ENCODE peak calls at places on chromosomes 11 and 22, in five cellular contexts. One of them, this sample, is unnamed. For H3K9me3, the result is how much of the 10 kb centered on the place peaks cover.

GRCh38 chr22:32204211-32204855 is 540 bp downstream of the RFPL2 start:
- DNase-seq in fibroblast of lung: no peak
- DNase-seq in neural progenitor cell: peak
- DNase-seq in mucosa of descending colon: peak
- DNase-seq in HCT116: no peak
- DNase-seq in this sample: no peak

GRCh38 chr22:28900379-28900778 is 17.0 kb downstream of the ZNRF3 start:
- DNase-seq in fibroblast of lung: no peak
- DNase-seq in neural progenitor cell: no peak
- DNase-seq in mucosa of descending colon: no peak
- DNase-seq in HCT116: no peak
- DNase-seq in this sample: no peak

GRCh38 chr11:68935516-68936357 is 32.0 kb downstream of the IGHMBP2 start:
- DNase-seq in fibroblast of lung: no peak
- DNase-seq in neural progenitor cell: no peak
- DNase-seq in mucosa of descending colon: no peak
- DNase-seq in HCT116: no peak
- DNase-seq in this sample: no peak

GRCh38 chr22:49861642-49862407 is 8.2 kb downstream of the ZBED4 start:
- DNase-seq in fibroblast of lung: no peak
- DNase-seq in neural progenitor cell: no peak
- DNase-seq in mucosa of descending colon: no peak
- DNase-seq in HCT116: no peak
- DNase-seq in this sample: no peak

GRCh38 chr11:12526789-12527188 is 147.4 kb upstream of the TEAD1 start:
- DNase-seq in fibroblast of lung: peak
- DNase-seq in neural progenitor cell: no peak
- DNase-seq in mucosa of descending colon: no peak
- DNase-seq in HCT116: no peak
- DNase-seq in this sample: no peak

GRCh38 chr22:47198801-47199251 is 436.4 kb downstream of the TBC1D22A start:
- DNase-seq in fibroblast of lung: no peak
- DNase-seq in neural progenitor cell: no peak
- DNase-seq in mucosa of descending colon: no peak
- DNase-seq in HCT116: no peak
- DNase-seq in this sample: no peak

GRCh38 chr11:32884770-32885384 is 7.7 kb upstream of the QSER1 start:
- DNase-seq in fibroblast of lung: peak
- DNase-seq in neural progenitor cell: no peak
- DNase-seq in mucosa of descending colon: no peak
- DNase-seq in HCT116: no peak
- DNase-seq in this sample: no peak

GRCh38 chr11:46557684-46558151 is 36.1 kb downstream of the AMBRA1 start:
- DNase-seq in fibroblast of lung: peak
- DNase-seq in neural progenitor cell: no peak
- DNase-seq in mucosa of descending colon: no peak
- DNase-seq in HCT116: peak
- DNase-seq in this sample: no peak

GRCh38 chr11:9251306-9251705 is 13.8 kb downstream of the DENND5A start:
- DNase-seq in fibroblast of lung: no peak
- DNase-seq in neural progenitor cell: no peak
- DNase-seq in mucosa of descending colon: no peak
- DNase-seq in HCT116: no peak
- DNase-seq in this sample: no peak

GRCh38 chr11:47329431-47329993 is 23.0 kb downstream of the MYBPC3 start:
- DNase-seq in fibroblast of lung: no peak
- DNase-seq in neural progenitor cell: no peak
- DNase-seq in mucosa of descending colon: no peak
- DNase-seq in HCT116: no peak
- DNase-seq in this sample: peak

GRCh38 chr11:121494355-121495099 is 41.8 kb upstream of the SORL1-AS1 start:
- DNase-seq in fibroblast of lung: no peak
- DNase-seq in neural progenitor cell: no peak
- DNase-seq in mucosa of descending colon: no peak
- DNase-seq in HCT116: no peak
- DNase-seq in this sample: no peak

GRCh38 chr11:11966826-11967668 is 41.4 kb downstream of the DKK3 start:
- DNase-seq in fibroblast of lung: no peak
- DNase-seq in neural progenitor cell: peak
- DNase-seq in mucosa of descending colon: peak
- DNase-seq in HCT116: peak
- DNase-seq in this sample: peak

GRCh38 chr11:23991140-23991539 is 505.7 kb upstream of the LUZP2 start:
- DNase-seq in fibroblast of lung: peak
- DNase-seq in neural progenitor cell: no peak
- DNase-seq in mucosa of descending colon: no peak
- DNase-seq in HCT116: no peak
- DNase-seq in this sample: peak

GRCh38 chr11:44443836-44444769 is 121.4 kb upstream of the CD82 start:
- DNase-seq in fibroblast of lung: no peak
- DNase-seq in neural progenitor cell: peak
- DNase-seq in mucosa of descending colon: no peak
- DNase-seq in HCT116: no peak
- DNase-seq in this sample: no peak

GRCh38 chr11:44446341-44446712 is 119.1 kb upstream of the CD82 start:
- DNase-seq in fibroblast of lung: no peak
- DNase-seq in neural progenitor cell: no peak
- DNase-seq in mucosa of descending colon: no peak
- DNase-seq in HCT116: no peak
- DNase-seq in this sample: no peak

GRCh38 chr11:44445500-44446340 is 119.7 kb upstream of the CD82 start:
- DNase-seq in fibroblast of lung: peak
- DNase-seq in neural progenitor cell: no peak
- DNase-seq in mucosa of descending colon: no peak
- DNase-seq in HCT116: no peak
- DNase-seq in this sample: no peak

GRCh38 chr11:44446996-44447771 is 118.3 kb upstream of the CD82 start:
- DNase-seq in fibroblast of lung: no peak
- DNase-seq in neural progenitor cell: no peak
- DNase-seq in mucosa of descending colon: no peak
- DNase-seq in HCT116: no peak
- DNase-seq in this sample: no peak

GRCh38 chr11:44444770-44445321 is 120.6 kb upstream of the CD82 start:
- DNase-seq in fibroblast of lung: no peak
- DNase-seq in neural progenitor cell: no peak
- DNase-seq in mucosa of descending colon: no peak
- DNase-seq in HCT116: no peak
- DNase-seq in this sample: no peak
- H3K9me3 ChIP-seq in fibroblast of lung: under half
- H3K9me3 ChIP-seq in neural progenitor cell: under half
- H3K9me3 ChIP-seq in mucosa of descending colon: under half
- H3K9me3 ChIP-seq in HCT116: under half
- H3K9me3 ChIP-seq in this sample: under half

GRCh38 chr22:36757608-36758220 is 18.2 kb downstream of the IFT27 start:
- DNase-seq in fibroblast of lung: peak
- DNase-seq in neural progenitor cell: peak
- DNase-seq in mucosa of descending colon: peak
- DNase-seq in HCT116: peak
- DNase-seq in this sample: peak
- H3K9me3 ChIP-seq in fibroblast of lung: under half
- H3K9me3 ChIP-seq in neural progenitor cell: under half
- H3K9me3 ChIP-seq in mucosa of descending colon: under half
- H3K9me3 ChIP-seq in HCT116: under half
- H3K9me3 ChIP-seq in this sample: under half

DNA sequence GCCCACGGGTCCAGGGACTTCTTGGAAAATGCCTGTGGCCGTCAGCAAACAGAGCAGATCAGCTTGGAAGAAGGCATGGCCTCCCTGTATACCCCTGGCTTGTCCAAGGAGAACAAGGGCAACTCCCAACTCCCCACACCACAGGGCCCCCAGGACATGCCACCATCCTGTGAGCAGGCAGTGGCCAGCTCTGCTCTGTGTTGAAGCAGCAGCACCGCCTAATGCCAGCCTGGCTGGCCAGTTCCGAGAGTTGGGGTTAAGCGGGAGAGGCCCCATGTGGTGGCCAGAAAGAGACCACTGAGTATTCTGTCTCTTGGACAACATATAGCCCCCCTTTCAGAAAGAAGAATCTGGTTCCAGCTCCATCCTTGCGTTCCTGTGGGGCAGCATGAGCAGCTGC is 209.2 kb downstream of the CTTN start:
- DNase-seq in fibroblast of lung: no peak
- DNase-seq in neural progenitor cell: no peak
- DNase-seq in mucosa of descending colon: peak
- DNase-seq in HCT116: no peak
- DNase-seq in this sample: no peak
- H3K9me3 ChIP-seq in fibroblast of lung: under half
- H3K9me3 ChIP-seq in neural progenitor cell: under half
- H3K9me3 ChIP-seq in mucosa of descending colon: under half
- H3K9me3 ChIP-seq in HCT116: under half
- H3K9me3 ChIP-seq in this sample: under half

GRCh38 chr11:91585035-91585801 is 639.4 kb upstream of the FAT3 start:
- DNase-seq in fibroblast of lung: no peak
- DNase-seq in neural progenitor cell: no peak
- DNase-seq in mucosa of descending colon: no peak
- DNase-seq in HCT116: no peak
- DNase-seq in this sample: no peak
- H3K9me3 ChIP-seq in fibroblast of lung: under half
- H3K9me3 ChIP-seq in neural progenitor cell: under half
- H3K9me3 ChIP-seq in mucosa of descending colon: under half
- H3K9me3 ChIP-seq in HCT116: under half
- H3K9me3 ChIP-seq in this sample: under half

GRCh38 chr11:107953506-107953905 is 25.3 kb downstream of the RAB39A start:
- DNase-seq in fibroblast of lung: no peak
- DNase-seq in neural progenitor cell: no peak
- DNase-seq in mucosa of descending colon: no peak
- DNase-seq in HCT116: no peak
- DNase-seq in this sample: no peak

GRCh38 chr11:107951105-107951504 is 22.9 kb downstream of the RAB39A start:
- DNase-seq in fibroblast of lung: no peak
- DNase-seq in neural progenitor cell: no peak
- DNase-seq in mucosa of descending colon: no peak
- DNase-seq in HCT116: no peak
- DNase-seq in this sample: no peak

GRCh38 chr11:107947904-107948303 is 19.7 kb downstream of the RAB39A start:
- DNase-seq in fibroblast of lung: no peak
- DNase-seq in neural progenitor cell: no peak
- DNase-seq in mucosa of descending colon: no peak
- DNase-seq in HCT116: no peak
- DNase-seq in this sample: no peak
- H3K9me3 ChIP-seq in fibroblast of lung: under half
- H3K9me3 ChIP-seq in neural progenitor cell: under half
- H3K9me3 ChIP-seq in mucosa of descending colon: under half
- H3K9me3 ChIP-seq in HCT116: under half
- H3K9me3 ChIP-seq in this sample: under half

GRCh38 chr11:16430674-16431073 is 74.3 kb upstream of the SOX6 start:
- DNase-seq in fibroblast of lung: no peak
- DNase-seq in neural progenitor cell: no peak
- DNase-seq in mucosa of descending colon: no peak
- DNase-seq in HCT116: no peak
- DNase-seq in this sample: no peak
- H3K9me3 ChIP-seq in fibroblast of lung: under half
- H3K9me3 ChIP-seq in neural progenitor cell: under half
- H3K9me3 ChIP-seq in mucosa of descending colon: under half
- H3K9me3 ChIP-seq in HCT116: under half
- H3K9me3 ChIP-seq in this sample: under half

GRCh38 chr11:2643746-2644145 is 56.0 kb downstream of the KCNQ1OT1 start:
- DNase-seq in fibroblast of lung: no peak
- DNase-seq in neural progenitor cell: no peak
- DNase-seq in mucosa of descending colon: no peak
- DNase-seq in HCT116: no peak
- DNase-seq in this sample: no peak

GRCh38 chr11:2647953-2648352 is 51.8 kb downstream of the KCNQ1OT1 start:
- DNase-seq in fibroblast of lung: no peak
- DNase-seq in neural progenitor cell: no peak
- DNase-seq in mucosa of descending colon: no peak
- DNase-seq in HCT116: no peak
- DNase-seq in this sample: no peak

GRCh38 chr11:2647167-2647566 is 52.6 kb downstream of the KCNQ1OT1 start:
- DNase-seq in fibroblast of lung: no peak
- DNase-seq in neural progenitor cell: no peak
- DNase-seq in mucosa of descending colon: no peak
- DNase-seq in HCT116: no peak
- DNase-seq in this sample: no peak

GRCh38 chr11:2644844-2645778 is 54.7 kb downstream of the KCNQ1OT1 start:
- DNase-seq in fibroblast of lung: no peak
- DNase-seq in neural progenitor cell: no peak
- DNase-seq in mucosa of descending colon: no peak
- DNase-seq in HCT116: no peak
- DNase-seq in this sample: no peak

DNA sequence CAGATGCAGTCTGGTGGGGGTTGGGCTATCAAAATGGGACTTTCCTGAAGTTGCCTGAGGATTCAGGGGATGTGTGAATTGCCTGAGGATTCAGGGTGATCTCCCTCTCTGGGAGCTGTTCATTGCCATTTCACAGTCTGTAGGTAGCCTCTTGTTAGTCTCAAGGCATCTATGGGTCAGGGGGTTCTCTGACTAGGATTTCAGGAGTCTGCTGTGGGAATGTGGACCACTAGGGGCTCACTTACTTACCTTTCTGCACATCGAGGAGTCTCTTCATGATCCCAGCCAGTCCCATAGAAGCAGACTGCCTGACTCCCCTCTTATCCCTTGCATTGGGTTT is 54.0 kb downstream of the KCNQ1OT1 start:
- DNase-seq in fibroblast of lung: no peak
- DNase-seq in neural progenitor cell: no peak
- DNase-seq in mucosa of descending colon: no peak
- DNase-seq in HCT116: no peak
- DNase-seq in this sample: no peak
- H3K9me3 ChIP-seq in fibroblast of lung: under half
- H3K9me3 ChIP-seq in neural progenitor cell: half or more
- H3K9me3 ChIP-seq in mucosa of descending colon: half or more
- H3K9me3 ChIP-seq in HCT116: under half
- H3K9me3 ChIP-seq in this sample: under half

GRCh38 chr22:37371911-37372310 is 55.4 kb downstream of the ELFN2 start:
- DNase-seq in fibroblast of lung: no peak
- DNase-seq in neural progenitor cell: no peak
- DNase-seq in mucosa of descending colon: no peak
- DNase-seq in HCT116: no peak
- DNase-seq in this sample: no peak
- H3K9me3 ChIP-seq in fibroblast of lung: under half
- H3K9me3 ChIP-seq in neural progenitor cell: under half
- H3K9me3 ChIP-seq in mucosa of descending colon: under half
- H3K9me3 ChIP-seq in HCT116: under half
- H3K9me3 ChIP-seq in this sample: under half

GRCh38 chr11:130732476-130732875 is 183.8 kb downstream of the SNX19 start:
- DNase-seq in fibroblast of lung: no peak
- DNase-seq in neural progenitor cell: no peak
- DNase-seq in mucosa of descending colon: no peak
- DNase-seq in HCT116: no peak
- DNase-seq in this sample: no peak
- H3K9me3 ChIP-seq in fibroblast of lung: under half
- H3K9me3 ChIP-seq in neural progenitor cell: under half
- H3K9me3 ChIP-seq in mucosa of descending colon: under half
- H3K9me3 ChIP-seq in HCT116: under half
- H3K9me3 ChIP-seq in this sample: under half